ENCODE peak calls at places on chromosomes 11 and 22, in four cellular contexts. R is right lobe of liver; K is body of pancreas; F is CD4-positive, alpha-beta T cell. G is an unnamed sample.

GRCh38 chr11:26245046-26245445 is 86.9 kb upstream of the ANO3 start:
- DNase-seq in K (no peak), R (no peak), F (no peak), G (no peak)

GRCh38 chr11:8871283-8871775 is 39.7 kb upstream of the AKIP1 start:
- DNase-seq in F (no peak), R (peak), K (peak), G (no peak)

GRCh38 chr11:84476581-84476980 is 1150.6 kb downstream of the DLG2 start:
- DNase-seq in R (no peak), K (no peak), F (no peak), G (no peak)

GRCh38 chr11:33065445-33066178 is 26.2 kb downstream of the TCP11L1 start:
- DNase-seq in F (peak), K (peak), R (peak), G (no peak)

GRCh38 chr11:69354545-69354897 is 60.6 kb downstream of the MYEOV start:
- DNase-seq in K (no peak), R (no peak), F (no peak), G (no peak)

GRCh38 chr22:43550024-43550620 is 138.3 kb downstream of the MPPED1 start:
- DNase-seq in K (no peak), R (no peak), F (no peak), G (no peak)

GRCh38 chr22:26952654-26953379 is 295.4 kb downstream of the MIAT start:
- DNase-seq in R (no peak), F (no peak), K (no peak), G (no peak)

GRCh38 chr11:113345978-113346377 is 31.6 kb downstream of the TTC12 start:
- DNase-seq in K (no peak), F (no peak), R (no peak), G (peak)

GRCh38 chr11:27795955-27796861 is 96.0 kb upstream of the BDNF start:
- DNase-seq in R (no peak), K (no peak), F (no peak), G (no peak)

GRCh38 chr11:2961080-2961479 is 31.0 kb downstream of the NAP1L4 start:
- DNase-seq in R (no peak), K (no peak), F (no peak), G (no peak)

GRCh38 chr11:69301491-69302401 is 7.8 kb downstream of the MYEOV start:
- DNase-seq in R (peak), K (peak), F (no peak), G (no peak)

GRCh38 chr11:35427158-35427557 is 7.8 kb upstream of the SLC1A2 start:
- DNase-seq in R (no peak), F (no peak), K (no peak), G (no peak)

GRCh38 chr11:76083563-76084451 is 122.5 kb downstream of the WNT11 start:
- DNase-seq in R (no peak), F (no peak), K (no peak), G (no peak)

GRCh38 chr11:76087749-76088148 is 118.6 kb downstream of the WNT11 start:
- DNase-seq in R (no peak), K (no peak), F (no peak), G (no peak)

GRCh38 chr11:76086713-76087635 is 119.3 kb downstream of the WNT11 start:
- DNase-seq in F (no peak), R (no peak), K (no peak), G (no peak)

GRCh38 chr11:76090821-76091220 is 115.5 kb downstream of the WNT11 start:
- DNase-seq in F (no peak), R (no peak), K (no peak), G (no peak)

GRCh38 chr11:76085321-76085720 is 121.0 kb downstream of the WNT11 start:
- DNase-seq in K (no peak), R (no peak), F (no peak), G (no peak)
- H3K27ac ChIP-seq in K (no peak), R (no peak), F (no peak), G (no peak)

DNA sequence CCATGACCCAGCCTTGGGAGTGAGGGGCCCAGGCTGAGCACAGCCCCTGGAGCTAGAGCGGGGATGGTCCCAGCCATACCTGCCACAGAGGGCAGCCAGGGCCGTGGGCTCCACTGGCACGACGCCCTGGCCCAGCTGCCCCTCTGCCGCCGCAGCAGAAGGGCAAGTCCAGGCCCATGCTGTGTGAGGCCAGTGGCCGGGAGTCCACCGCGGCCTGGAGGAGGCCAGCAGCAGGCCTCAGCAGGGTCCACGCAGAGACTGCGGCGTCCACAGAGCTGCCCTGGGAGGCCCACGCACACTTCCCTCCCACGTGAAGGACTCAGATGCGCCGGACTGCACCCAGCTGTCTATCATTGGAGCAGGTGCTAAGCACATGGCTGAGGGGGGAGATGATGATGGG is 23.5 kb downstream of the MOB2 start:
- DNase-seq in F (no peak), R (no peak), K (no peak), G (no peak)
- H3K27ac ChIP-seq in F (no peak), R (no peak), K (no peak), G (no peak)

DNA sequence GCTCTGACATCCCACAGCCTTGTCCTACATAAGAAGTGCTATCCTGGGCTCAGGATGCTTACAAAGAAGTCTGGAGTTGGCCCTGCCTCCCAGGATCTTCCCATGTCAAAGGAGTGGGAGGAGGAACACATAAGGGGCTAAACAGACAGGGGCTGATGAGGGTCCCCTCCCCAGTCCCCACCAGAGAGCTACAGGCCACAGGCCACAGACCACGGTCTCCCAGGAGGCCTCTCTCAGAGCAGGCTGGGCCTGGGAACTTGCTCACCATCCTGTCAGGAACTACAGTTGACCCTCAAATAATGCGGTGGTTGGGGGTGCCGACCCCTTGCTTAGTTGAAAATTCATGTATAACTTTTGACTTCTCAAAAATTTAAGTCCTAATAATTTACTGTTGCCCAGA is 315.5 kb downstream of the NTM start:
- DNase-seq in K (no peak), R (no peak), F (no peak), G (no peak)
- H3K27ac ChIP-seq in K (no peak), R (no peak), F (no peak), G (no peak)

DNA sequence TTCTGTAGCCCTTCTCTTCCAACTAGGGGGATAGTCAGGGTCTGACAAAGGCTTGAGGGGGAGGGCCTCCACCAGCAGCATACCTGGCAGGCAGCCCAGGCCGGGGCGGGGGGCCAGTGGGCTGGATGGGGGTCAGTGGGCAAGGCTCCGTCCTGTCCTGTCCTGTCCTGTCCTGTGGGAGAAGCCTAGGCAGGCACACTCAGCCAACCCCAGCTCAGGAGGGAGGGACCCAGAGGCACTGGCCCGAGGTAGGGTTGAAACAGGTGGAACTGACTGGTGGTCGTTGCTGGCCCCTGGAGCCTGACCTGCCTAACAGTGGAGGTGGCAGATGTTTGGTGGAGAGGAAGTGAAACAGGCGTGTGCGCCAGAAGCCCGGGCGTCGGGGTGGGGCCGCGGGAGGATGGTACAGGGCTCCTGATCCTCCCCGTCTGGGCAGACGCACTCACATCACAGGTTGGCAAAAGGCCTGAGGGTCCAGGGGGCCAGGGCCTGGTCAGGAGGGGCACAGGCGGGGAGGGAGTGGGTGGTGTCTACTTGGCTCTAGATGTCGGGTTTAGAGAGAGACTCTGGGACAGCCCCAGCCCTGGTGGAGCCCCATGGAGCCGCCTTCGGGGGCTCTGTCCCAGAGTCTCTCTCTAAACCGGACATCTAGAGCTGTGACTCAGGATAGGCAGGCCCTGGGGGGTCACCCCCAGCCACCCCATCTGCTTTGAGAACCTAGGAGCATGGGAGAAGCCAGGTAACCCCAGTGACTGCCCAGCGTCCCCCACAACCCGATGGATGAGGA is 32.5 kb upstream of the GRAMD4 start:
- DNase-seq in K (no peak), F (no peak), R (peak), G (no peak)
- H3K27ac ChIP-seq in K (no peak), F (no peak), R (no peak), G (no peak)

DNA sequence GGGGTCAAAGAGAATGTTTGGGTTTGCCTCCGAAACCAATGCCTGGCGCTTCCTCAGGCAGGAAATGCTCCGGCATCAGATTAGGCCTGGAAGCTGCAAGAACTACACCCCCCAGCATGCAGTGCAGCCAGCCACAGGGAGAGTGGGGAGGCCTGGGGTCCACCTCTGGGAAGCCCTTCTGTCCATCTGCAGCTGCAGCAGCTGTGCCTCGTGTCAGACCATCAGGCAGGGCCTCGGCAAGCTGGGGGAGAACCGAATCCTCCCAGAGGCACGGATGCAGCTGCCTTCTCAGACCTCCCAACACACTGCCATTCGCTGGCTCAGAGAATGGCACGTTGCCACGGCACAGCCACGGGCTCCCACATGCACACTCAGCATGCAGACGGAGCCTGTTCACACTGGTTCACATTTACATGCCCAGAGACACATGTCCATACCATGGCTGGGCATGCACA is 57.4 kb downstream of the NECTIN1 start:
- DNase-seq in R (no peak), K (no peak), F (no peak), G (no peak)
- H3K27ac ChIP-seq in R (no peak), K (no peak), F (no peak), G (no peak)

G was measured in epithelial cell of prostate.